ENCODE peak calls at places on chromosomes 2 and 18, in seven cellular contexts. A is tibial nerve, O is IMR-90, D is GM12878, H is HepG2, M is spleen, X is NB4. Q is an unnamed sample.

GRCh38 chr2:127640082-127641072 is 5.6 kb upstream of the GPR17 start:
- DNase-seq in O (no peak), D (no peak), M (peak), X (peak), H (peak), A (no peak), Q (peak)

GRCh38 chr2:178238750-178239149 is 44.4 kb downstream of the OSBPL6 start:
- DNase-seq in X (no peak), D (no peak), O (no peak), M (no peak), H (no peak), A (no peak), Q (no peak)

GRCh38 chr2:11753452-11753885 is 7.0 kb downstream of the LPIN1 start:
- DNase-seq in A (no peak), H (no peak), D (peak), O (no peak), X (peak), M (peak), Q (peak)

GRCh38 chr18:43772907-43773306 is 495.6 kb upstream of the SYT4 start:
- DNase-seq in O (no peak), X (no peak), A (no peak), H (no peak), M (no peak), D (no peak), Q (no peak)

GRCh38 chr2:142825861-142826260 is 51.6 kb upstream of the KYNU start:
- DNase-seq in D (no peak), M (no peak), A (no peak), H (no peak), O (no peak), X (no peak), Q (no peak)

GRCh38 chr2:95052301-95052700 is 26.8 kb downstream of the MAL start:
- DNase-seq in H (no peak), M (peak), O (no peak), X (no peak), D (no peak), A (no peak), Q (no peak)

GRCh38 chr2:145599761-145600160 is 1079.8 kb upstream of the ZEB2 start:
- DNase-seq in M (no peak), H (no peak), X (no peak), O (peak), A (no peak), D (no peak), Q (no peak)

GRCh38 chr2:147910990-147911473 is 66.2 kb downstream of the ACVR2A start:
- DNase-seq in A (peak), O (peak), M (no peak), X (peak), D (peak), H (peak), Q (no peak)

GRCh38 chr2:216787851-216788250 is 72.0 kb downstream of the TNP1 start:
- DNase-seq in A (no peak), M (no peak), H (no peak), D (no peak), X (no peak), O (no peak), Q (no peak)

GRCh38 chr2:183069174-183069573 is 9.4 kb upstream of the DUSP19 start:
- DNase-seq in O (no peak), A (no peak), D (no peak), H (no peak), X (no peak), M (no peak), Q (no peak)

GRCh38 chr2:152499411-152499810 is 164.4 kb downstream of the FMNL2 start:
- DNase-seq in H (no peak), A (no peak), D (no peak), O (no peak), M (no peak), X (no peak), Q (no peak)

GRCh38 chr18:24876266-24876665 is 415.8 kb downstream of the HRH4 start:
- DNase-seq in O (no peak), M (no peak), A (no peak), H (no peak), D (no peak), X (no peak), Q (no peak)

GRCh38 chr2:230330725-230331124 is 3.7 kb downstream of the SP140L start:
- DNase-seq in A (no peak), M (no peak), H (no peak), O (peak), X (no peak), D (no peak), Q (no peak)

GRCh38 chr18:27749189-27749588 is 427.7 kb downstream of the CDH2 start:
- DNase-seq in D (no peak), M (no peak), A (no peak), H (no peak), X (no peak), O (no peak), Q (no peak)

GRCh38 chr2:8677646-8678592 is 3.9 kb upstream of the ID2 start:
- DNase-seq in A (peak), M (peak), H (peak), O (peak), X (peak), D (no peak), Q (peak)

GRCh38 chr2:189835855-189836558 is 51.8 kb downstream of the PMS1 start:
- DNase-seq in X (no peak), H (no peak), A (no peak), M (no peak), D (no peak), O (no peak), Q (no peak)

GRCh38 chr2:111042772-111043771 is 77.6 kb upstream of the BCL2L11 start:
- DNase-seq in H (no peak), O (no peak), X (no peak), M (peak), D (no peak), A (no peak), Q (peak)

GRCh38 chr2:19887508-19887907 is 14.3 kb downstream of the TTC32 start:
- DNase-seq in M (no peak), D (no peak), A (no peak), X (peak), H (no peak), O (no peak), Q (no peak)

GRCh38 chr18:27185025-27185763 is at the start of gene CHST9:
- DNase-seq in O (no peak), A (no peak), M (peak), H (no peak), D (no peak), X (no peak), Q (no peak)

GRCh38 chr2:236873666-236874065 is 212.0 kb upstream of the COPS8 start:
- DNase-seq in O (no peak), X (no peak), D (no peak), M (no peak), A (peak), H (no peak), Q (no peak)

GRCh38 chr18:33751613-33752221 is 173.7 kb downstream of the ASXL3 start:
- DNase-seq in H (no peak), D (no peak), O (peak), X (peak), M (no peak), A (no peak), Q (no peak)

GRCh38 chr18:9731380-9731779 is 23.3 kb downstream of the RAB31 start:
- DNase-seq in O (peak), M (no peak), A (no peak), D (no peak), X (no peak), H (no peak), Q (peak)

GRCh38 chr2:11212645-11213044 is 57.4 kb downstream of the SLC66A3 start:
- DNase-seq in O (no peak), D (no peak), X (no peak), H (no peak), M (no peak), A (no peak), Q (no peak)

GRCh38 chr2:37323176-37323575 is 1.5 kb downstream of the PRKD3 start:
- DNase-seq in M (no peak), X (peak), O (peak), A (no peak), H (no peak), D (no peak), Q (no peak)

GRCh38 chr2:161369311-161369710 is 46.8 kb upstream of the TBR1 start:
- DNase-seq in D (no peak), H (no peak), O (peak), X (no peak), M (no peak), A (no peak), Q (no peak)

DNA sequence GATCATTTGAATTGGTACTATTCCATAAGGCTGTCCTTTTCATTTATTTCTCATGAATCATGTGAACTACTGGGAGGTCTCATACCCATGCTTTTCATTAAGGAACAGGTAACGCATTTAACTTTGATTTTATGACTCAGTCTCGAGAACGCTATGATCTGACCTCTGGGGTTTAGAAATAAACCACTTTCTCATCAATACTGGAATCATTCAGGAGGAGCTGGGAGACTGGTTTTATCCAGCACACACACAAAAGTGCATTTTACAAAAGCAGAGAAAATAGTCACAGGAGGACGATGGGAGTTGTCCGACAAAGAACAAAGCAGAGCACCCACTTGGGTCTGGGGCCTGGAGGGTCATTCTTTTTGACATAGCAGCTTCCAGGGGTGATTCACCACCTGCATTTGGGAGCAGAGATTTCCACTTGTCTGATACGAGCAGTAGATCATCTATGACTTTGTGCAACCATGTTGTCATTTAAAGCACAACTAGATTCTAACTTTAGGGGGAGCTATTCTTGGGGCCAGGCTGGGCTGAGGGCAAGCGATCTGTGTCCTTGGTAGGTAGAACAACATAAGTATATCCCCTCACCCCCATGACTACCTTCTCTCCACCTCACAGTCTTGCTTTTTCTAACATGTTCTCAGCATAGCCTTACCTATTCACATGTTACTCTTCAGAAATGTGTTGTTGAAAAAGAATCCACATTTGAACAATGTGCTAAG is 95.9 kb upstream of the SCG2 start:
- DNase-seq in D (no peak), H (no peak), X (no peak), O (peak), A (no peak), M (no peak), Q (no peak)
- TF ChIP-seq CTCF in D (no peak), H (peak), X (no peak), O (no peak), A (no peak), M (no peak), Q (no peak)

GRCh38 chr2:26462511-26463251 is 15.2 kb downstream of the OTOF start:
- DNase-seq in A (peak), O (peak), H (peak), X (peak), D (no peak), M (peak), Q (no peak)

GRCh38 chr2:26459991-26460612 is 17.8 kb downstream of the OTOF start:
- DNase-seq in H (peak), O (no peak), M (peak), D (no peak), A (no peak), X (no peak), Q (no peak)

GRCh38 chr2:26461601-26462023 is 16.3 kb downstream of the OTOF start:
- DNase-seq in D (no peak), X (no peak), H (no peak), A (no peak), O (no peak), M (peak), Q (no peak)

GRCh38 chr2:26462100-26462499 is 15.8 kb downstream of the OTOF start:
- DNase-seq in H (no peak), D (no peak), A (no peak), O (no peak), X (no peak), M (peak), Q (no peak)

GRCh38 chr2:26460613-26461031 is 17.3 kb downstream of the OTOF start:
- DNase-seq in O (no peak), M (peak), H (no peak), A (no peak), D (no peak), X (no peak), Q (no peak)
- TF ChIP-seq POLR2A in O (no peak), M (no peak), H (no peak), A (no peak), D (no peak), X (no peak), Q (no peak)

DNA sequence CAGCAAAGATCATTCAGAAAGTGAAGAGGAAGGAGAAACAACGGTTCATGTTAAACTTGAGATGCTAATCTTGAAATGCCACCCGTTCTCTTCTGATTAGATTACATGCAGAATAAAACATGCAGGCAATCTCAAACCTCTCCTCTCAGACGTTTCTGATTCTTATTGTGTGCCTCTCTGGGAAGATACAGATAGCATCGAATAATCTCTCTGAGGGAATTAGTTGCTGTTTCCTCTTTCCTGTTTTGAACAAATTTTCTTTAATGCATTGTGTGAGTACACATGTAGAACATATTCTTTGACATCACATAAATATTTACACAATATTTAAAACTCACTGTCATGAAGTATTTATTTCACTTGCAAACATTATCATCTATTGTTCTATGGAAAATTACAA is 313.5 kb downstream of the PRKCE start:
- DNase-seq in X (no peak), H (no peak), M (no peak), O (no peak), D (no peak), A (no peak), Q (no peak)
- H3K4me3 ChIP-seq in X (no peak), H (no peak), M (no peak), O (no peak), D (no peak), A (no peak), Q (no peak)

GRCh38 chr2:241671457-241672240 is 15.0 kb downstream of the DTYMK start:
- DNase-seq in A (no peak), D (no peak), X (no peak), H (no peak), M (no peak), O (no peak), Q (no peak)

GRCh38 chr2:241675885-241676284 is 10.7 kb downstream of the DTYMK start:
- DNase-seq in M (no peak), H (no peak), A (no peak), O (no peak), D (no peak), X (no peak), Q (no peak)

GRCh38 chr2:241672243-241673188 is 14.1 kb downstream of the DTYMK start:
- DNase-seq in H (no peak), M (no peak), D (no peak), O (no peak), X (no peak), A (no peak), Q (no peak)

GRCh38 chr2:241673189-241673663 is 13.4 kb downstream of the DTYMK start:
- DNase-seq in O (no peak), M (no peak), D (no peak), A (no peak), H (no peak), X (no peak), Q (no peak)

GRCh38 chr2:241673797-241674725 is 12.6 kb downstream of the DTYMK start:
- DNase-seq in X (peak), M (no peak), O (no peak), D (no peak), H (peak), A (no peak), Q (no peak)
- TF ChIP-seq CTCF in X (peak), M (no peak), O (no peak), D (no peak), H (no peak), A (no peak), Q (no peak)

Q was measured in Peyer's patch.